ENCODE peak calls at places on chromosomes 3 and 15, in nine cellular contexts. One of them, this sample, is unnamed.

GRCh38 chr3:11583638-11584046 is 60.1 kb downstream of the VGLL4 start:
- DNase-seq in activated CD4-positive, alpha-beta T cell treated with anti-CD3 and anti-CD28 coated beads, Interleukin-2, amount 50 U/mL, for 24 hours: no peak
- DNase-seq in astrocyte of the spinal cord: no peak
- DNase-seq in activated T-cell treated with anti-CD3 and anti-CD28 coated beads for 24 hours: no peak
- DNase-seq in testis: no peak
- DNase-seq in fibroblast of lung: peak; percentile 57
- DNase-seq in HL-60: no peak
- DNase-seq in renal cortical epithelial cell: no peak
- DNase-seq in stimulated activated CD4-positive, alpha-beta T cell treated with anti-CD3 and anti-CD28 coated beads, Interleukin-15, amount 100 ng/mL, for 24 hours: no peak
- DNase-seq in this sample: no peak

GRCh38 chr3:120488296-120488695 is 37.5 kb upstream of the FSTL1 start:
- DNase-seq in activated CD4-positive, alpha-beta T cell treated with anti-CD3 and anti-CD28 coated beads, Interleukin-2, amount 50 U/mL, for 24 hours: no peak
- DNase-seq in astrocyte of the spinal cord: no peak
- DNase-seq in activated T-cell treated with anti-CD3 and anti-CD28 coated beads for 24 hours: no peak
- DNase-seq in testis: no peak
- DNase-seq in fibroblast of lung: no peak
- DNase-seq in HL-60: no peak
- DNase-seq in renal cortical epithelial cell: no peak
- DNase-seq in stimulated activated CD4-positive, alpha-beta T cell treated with anti-CD3 and anti-CD28 coated beads, Interleukin-15, amount 100 ng/mL, for 24 hours: no peak
- DNase-seq in this sample: no peak

GRCh38 chr3:178545337-178545736 is 9.1 kb downstream of the KCNMB2 start:
- DNase-seq in activated CD4-positive, alpha-beta T cell treated with anti-CD3 and anti-CD28 coated beads, Interleukin-2, amount 50 U/mL, for 24 hours: no peak
- DNase-seq in astrocyte of the spinal cord: no peak
- DNase-seq in activated T-cell treated with anti-CD3 and anti-CD28 coated beads for 24 hours: no peak
- DNase-seq in testis: no peak
- DNase-seq in fibroblast of lung: no peak
- DNase-seq in HL-60: no peak
- DNase-seq in renal cortical epithelial cell: no peak
- DNase-seq in stimulated activated CD4-positive, alpha-beta T cell treated with anti-CD3 and anti-CD28 coated beads, Interleukin-15, amount 100 ng/mL, for 24 hours: no peak
- DNase-seq in this sample: no peak

GRCh38 chr3:194389269-194389668 is 9.8 kb downstream of the GP5 start:
- DNase-seq in activated CD4-positive, alpha-beta T cell treated with anti-CD3 and anti-CD28 coated beads, Interleukin-2, amount 50 U/mL, for 24 hours: no peak
- DNase-seq in astrocyte of the spinal cord: no peak
- DNase-seq in activated T-cell treated with anti-CD3 and anti-CD28 coated beads for 24 hours: no peak
- DNase-seq in testis: no peak
- DNase-seq in fibroblast of lung: no peak
- DNase-seq in HL-60: no peak
- DNase-seq in renal cortical epithelial cell: no peak
- DNase-seq in stimulated activated CD4-positive, alpha-beta T cell treated with anti-CD3 and anti-CD28 coated beads, Interleukin-15, amount 100 ng/mL, for 24 hours: no peak
- DNase-seq in this sample: no peak

GRCh38 chr15:40256642-40257235 is 17.9 kb downstream of the PAK6 start:
- DNase-seq in activated CD4-positive, alpha-beta T cell treated with anti-CD3 and anti-CD28 coated beads, Interleukin-2, amount 50 U/mL, for 24 hours: no peak
- DNase-seq in astrocyte of the spinal cord: peak; percentile 56
- DNase-seq in activated T-cell treated with anti-CD3 and anti-CD28 coated beads for 24 hours: no peak
- DNase-seq in testis: peak; percentile 80
- DNase-seq in fibroblast of lung: peak; percentile 66
- DNase-seq in HL-60: no peak
- DNase-seq in renal cortical epithelial cell: peak; percentile 58
- DNase-seq in stimulated activated CD4-positive, alpha-beta T cell treated with anti-CD3 and anti-CD28 coated beads, Interleukin-15, amount 100 ng/mL, for 24 hours: no peak
- DNase-seq in this sample: no peak

GRCh38 chr15:95175914-95176658 is 944.7 kb downstream of the MCTP2 start:
- DNase-seq in activated CD4-positive, alpha-beta T cell treated with anti-CD3 and anti-CD28 coated beads, Interleukin-2, amount 50 U/mL, for 24 hours: no peak
- DNase-seq in astrocyte of the spinal cord: no peak
- DNase-seq in activated T-cell treated with anti-CD3 and anti-CD28 coated beads for 24 hours: no peak
- DNase-seq in testis: no peak
- DNase-seq in fibroblast of lung: peak; percentile 74
- DNase-seq in HL-60: no peak
- DNase-seq in renal cortical epithelial cell: no peak
- DNase-seq in stimulated activated CD4-positive, alpha-beta T cell treated with anti-CD3 and anti-CD28 coated beads, Interleukin-15, amount 100 ng/mL, for 24 hours: no peak
- DNase-seq in this sample: no peak

GRCh38 chr3:40877651-40878463 is 321.4 kb upstream of the CTNNB1 start:
- DNase-seq in activated CD4-positive, alpha-beta T cell treated with anti-CD3 and anti-CD28 coated beads, Interleukin-2, amount 50 U/mL, for 24 hours: no peak
- DNase-seq in astrocyte of the spinal cord: peak; percentile 97
- DNase-seq in activated T-cell treated with anti-CD3 and anti-CD28 coated beads for 24 hours: no peak
- DNase-seq in testis: peak; percentile 72
- DNase-seq in fibroblast of lung: peak; percentile 86
- DNase-seq in HL-60: no peak
- DNase-seq in renal cortical epithelial cell: peak; percentile 15
- DNase-seq in stimulated activated CD4-positive, alpha-beta T cell treated with anti-CD3 and anti-CD28 coated beads, Interleukin-15, amount 100 ng/mL, for 24 hours: no peak
- DNase-seq in this sample: no peak

GRCh38 chr3:187315872-187316271 is 24.3 kb upstream of the MASP1 start:
- DNase-seq in activated CD4-positive, alpha-beta T cell treated with anti-CD3 and anti-CD28 coated beads, Interleukin-2, amount 50 U/mL, for 24 hours: no peak
- DNase-seq in astrocyte of the spinal cord: no peak
- DNase-seq in activated T-cell treated with anti-CD3 and anti-CD28 coated beads for 24 hours: no peak
- DNase-seq in testis: no peak
- DNase-seq in fibroblast of lung: peak; percentile 17
- DNase-seq in HL-60: no peak
- DNase-seq in renal cortical epithelial cell: peak; percentile 15
- DNase-seq in stimulated activated CD4-positive, alpha-beta T cell treated with anti-CD3 and anti-CD28 coated beads, Interleukin-15, amount 100 ng/mL, for 24 hours: no peak
- DNase-seq in this sample: no peak

GRCh38 chr3:16448691-16449090 is 64.8 kb downstream of the RFTN1 start:
- DNase-seq in activated CD4-positive, alpha-beta T cell treated with anti-CD3 and anti-CD28 coated beads, Interleukin-2, amount 50 U/mL, for 24 hours: no peak
- DNase-seq in astrocyte of the spinal cord: peak; percentile 98
- DNase-seq in activated T-cell treated with anti-CD3 and anti-CD28 coated beads for 24 hours: peak; percentile 44
- DNase-seq in testis: peak; percentile 62
- DNase-seq in fibroblast of lung: peak; percentile 99
- DNase-seq in HL-60: no peak
- DNase-seq in renal cortical epithelial cell: peak; percentile 88
- DNase-seq in stimulated activated CD4-positive, alpha-beta T cell treated with anti-CD3 and anti-CD28 coated beads, Interleukin-15, amount 100 ng/mL, for 24 hours: peak; percentile 66
- DNase-seq in this sample: no peak

GRCh38 chr3:103057477-103057876 is 622.7 kb downstream of the ZPLD1 start:
- DNase-seq in activated CD4-positive, alpha-beta T cell treated with anti-CD3 and anti-CD28 coated beads, Interleukin-2, amount 50 U/mL, for 24 hours: no peak
- DNase-seq in astrocyte of the spinal cord: no peak
- DNase-seq in activated T-cell treated with anti-CD3 and anti-CD28 coated beads for 24 hours: no peak
- DNase-seq in testis: no peak
- DNase-seq in fibroblast of lung: no peak
- DNase-seq in HL-60: no peak
- DNase-seq in renal cortical epithelial cell: no peak
- DNase-seq in stimulated activated CD4-positive, alpha-beta T cell treated with anti-CD3 and anti-CD28 coated beads, Interleukin-15, amount 100 ng/mL, for 24 hours: no peak
- DNase-seq in this sample: no peak

GRCh38 chr3:170102421-170102820 is 64.6 kb downstream of the GPR160 start:
- DNase-seq in activated CD4-positive, alpha-beta T cell treated with anti-CD3 and anti-CD28 coated beads, Interleukin-2, amount 50 U/mL, for 24 hours: no peak
- DNase-seq in astrocyte of the spinal cord: no peak
- DNase-seq in activated T-cell treated with anti-CD3 and anti-CD28 coated beads for 24 hours: no peak
- DNase-seq in testis: no peak
- DNase-seq in fibroblast of lung: no peak
- DNase-seq in HL-60: no peak
- DNase-seq in renal cortical epithelial cell: no peak
- DNase-seq in stimulated activated CD4-positive, alpha-beta T cell treated with anti-CD3 and anti-CD28 coated beads, Interleukin-15, amount 100 ng/mL, for 24 hours: no peak
- DNase-seq in this sample: no peak

GRCh38 chr3:120622870-120623718 is 27.0 kb downstream of the NDUFB4 start:
- DNase-seq in activated CD4-positive, alpha-beta T cell treated with anti-CD3 and anti-CD28 coated beads, Interleukin-2, amount 50 U/mL, for 24 hours: no peak
- DNase-seq in astrocyte of the spinal cord: peak; percentile 22
- DNase-seq in activated T-cell treated with anti-CD3 and anti-CD28 coated beads for 24 hours: no peak
- DNase-seq in testis: peak; percentile 28
- DNase-seq in fibroblast of lung: peak; percentile 56
- DNase-seq in HL-60: no peak
- DNase-seq in renal cortical epithelial cell: no peak
- DNase-seq in stimulated activated CD4-positive, alpha-beta T cell treated with anti-CD3 and anti-CD28 coated beads, Interleukin-15, amount 100 ng/mL, for 24 hours: peak; percentile 21
- DNase-seq in this sample: no peak

GRCh38 chr15:93271871-93272270 is 182.9 kb upstream of the RGMA start:
- DNase-seq in activated CD4-positive, alpha-beta T cell treated with anti-CD3 and anti-CD28 coated beads, Interleukin-2, amount 50 U/mL, for 24 hours: no peak
- DNase-seq in astrocyte of the spinal cord: no peak
- DNase-seq in activated T-cell treated with anti-CD3 and anti-CD28 coated beads for 24 hours: no peak
- DNase-seq in testis: peak; percentile 11
- DNase-seq in fibroblast of lung: no peak
- DNase-seq in HL-60: no peak
- DNase-seq in renal cortical epithelial cell: no peak
- DNase-seq in stimulated activated CD4-positive, alpha-beta T cell treated with anti-CD3 and anti-CD28 coated beads, Interleukin-15, amount 100 ng/mL, for 24 hours: no peak
- DNase-seq in this sample: no peak

This sample was measured in GF-D8.